ENCODE peak calls at places on chromosomes 13 and 19, in nine cellular contexts. Q, A, N, R, V, W, U, P and I are unnamed samples.

GRCh38 chr13:40164137-40164536 is 502.3 kb downstream of the FOXO1 start:
- DNase-seq in U (no peak), A (no peak), R (no peak), Q (no peak), V (peak), W (no peak), N (no peak), P (no peak), I (peak)

GRCh38 chr13:96003304-96003703 is 49.9 kb downstream of the UGGT2 start:
- DNase-seq in Q (no peak), V (peak), R (no peak), N (no peak), U (no peak), P (no peak), W (no peak), A (no peak), I (peak)

GRCh38 chr13:44163108-44163507 is 210.5 kb upstream of the SERP2 start:
- DNase-seq in R (no peak), W (no peak), Q (no peak), U (no peak), P (no peak), A (no peak), V (no peak), N (no peak), I (no peak)

GRCh38 chr19:38656171-38656981 is 8.9 kb downstream of the ACTN4 start:
- DNase-seq in R (no peak), U (no peak), W (no peak), V (peak), P (no peak), N (peak), Q (peak), A (no peak), I (peak)

GRCh38 chr13:43880451-43880850 is 747 bp downstream of the LACC1 start:
- DNase-seq in W (no peak), U (no peak), P (no peak), V (no peak), A (no peak), Q (no peak), N (no peak), R (no peak), I (peak)

GRCh38 chr13:100983111-100983510 is 308.5 kb upstream of the TMTC4 start:
- DNase-seq in W (no peak), U (no peak), Q (no peak), P (no peak), R (no peak), V (no peak), N (no peak), A (no peak), I (no peak)

GRCh38 chr19:43731854-43732253 is 16.0 kb downstream of the IRGC start:
- DNase-seq in Q (peak), V (peak), P (no peak), N (no peak), W (no peak), R (no peak), A (peak), U (no peak), I (no peak)

GRCh38 chr13:88395804-88396203 is 724.6 kb downstream of the SLITRK5 start:
- DNase-seq in R (no peak), P (no peak), N (no peak), Q (no peak), V (no peak), U (no peak), A (no peak), W (no peak), I (no peak)

GRCh38 chr13:41709511-41709910 is 251.4 kb downstream of the VWA8 start:
- DNase-seq in Q (peak), N (no peak), U (no peak), W (no peak), A (no peak), P (no peak), R (no peak), V (no peak), I (no peak)

GRCh38 chr19:51259348-51260245 is 8.7 kb downstream of the SIGLECL1 start:
- DNase-seq in P (no peak), A (peak), U (no peak), R (no peak), Q (peak), V (peak), W (no peak), N (no peak), I (peak)

GRCh38 chr19:11421607-11422098 is 2.5 kb upstream of the RGL3 start:
- DNase-seq in A (peak), P (peak), Q (no peak), R (peak), U (peak), V (no peak), W (peak), N (peak), I (no peak)

GRCh38 chr13:98577823-98578285 is 947 bp upstream of the STK24 start:
- DNase-seq in R (peak), A (no peak), V (no peak), N (no peak), U (no peak), Q (no peak), P (no peak), W (no peak), I (no peak)

GRCh38 chr19:44753932-44754742 is 5.6 kb downstream of the BCL3 start:
- DNase-seq in A (peak), P (peak), V (peak), Q (peak), W (peak), U (peak), N (peak), R (peak), I (peak)

GRCh38 chr13:110183925-110184324 is 123.0 kb downstream of the COL4A1 start:
- DNase-seq in N (no peak), V (no peak), R (no peak), W (no peak), Q (peak), U (no peak), P (no peak), A (peak), I (no peak)

GRCh38 chr13:23753523-23753922 is 135.7 kb downstream of the MIPEP start:
- DNase-seq in V (peak), P (no peak), Q (peak), W (no peak), N (no peak), R (no peak), U (no peak), A (no peak), I (peak)

GRCh38 chr13:77574076-77574475 is 38.6 kb downstream of the SCEL start:
- DNase-seq in P (no peak), N (no peak), U (no peak), A (no peak), R (no peak), V (no peak), Q (no peak), W (no peak), I (no peak)

GRCh38 chr19:49551531-49551930 is 23.7 kb downstream of the RCN3 start:
- DNase-seq in V (no peak), Q (no peak), R (no peak), N (no peak), A (no peak), U (no peak), P (no peak), W (no peak), I (no peak)

GRCh38 chr19:18208098-18208951 is 4.5 kb upstream of the RAB3A start:
- DNase-seq in Q (peak), N (peak), A (peak), W (peak), U (peak), R (peak), V (peak), P (peak), I (peak)